ENCODE peak calls at places on chromosomes 2 and 18, in eight cellular contexts. I, J, F, C, W, B, T and M are unnamed samples.

GRCh38 chr2:221202431-221202830 is 369.7 kb downstream of the EPHA4 start:
- DNase-seq in I (no peak), T (no peak), B (no peak), J (no peak), C (no peak), W (no peak), F (no peak), M (no peak)

GRCh38 chr18:31105733-31106132 is 3.5 kb upstream of the DSC2 start:
- DNase-seq in B (no peak), I (no peak), C (no peak), F (no peak), W (no peak), J (no peak), T (no peak), M (no peak)

GRCh38 chr2:226983891-226984290 is 148.0 kb downstream of the RHBDD1 start:
- DNase-seq in T (no peak), I (no peak), F (no peak), B (no peak), J (no peak), C (no peak), W (no peak), M (no peak)

GRCh38 chr18:80136679-80137078 is 27.6 kb downstream of the ADNP2 start:
- DNase-seq in J (peak; percentile 43), C (no peak), I (no peak), F (peak; percentile 72), B (no peak), W (no peak), T (no peak), M (no peak)

GRCh38 chr18:27780061-27780740 is 396.7 kb downstream of the CDH2 start:
- DNase-seq in I (no peak), W (no peak), J (no peak), B (no peak), F (no peak), T (no peak), C (no peak), M (no peak)

GRCh38 chr2:128623776-128624424 is 305.2 kb upstream of the HS6ST1 start:
- DNase-seq in F (no peak), B (peak; percentile 79), I (no peak), W (peak; percentile 45), C (no peak), T (no peak), J (no peak), M (peak; percentile 76)

GRCh38 chr2:136891100-136891499 is 125.8 kb downstream of the THSD7B start:
- DNase-seq in C (no peak), W (no peak), T (no peak), J (no peak), F (no peak), I (no peak), B (no peak), M (no peak)

GRCh38 chr2:21118302-21118920 is 5.4 kb upstream of the TDRD15 start:
- DNase-seq in C (peak; percentile 37), T (peak; percentile 46), I (no peak), W (no peak), F (peak; percentile 45), J (peak; percentile 77), B (peak; percentile 32), M (peak; percentile 66)

GRCh38 chr2:160515120-160515519 is 21.5 kb upstream of the RBMS1 start:
- DNase-seq in I (no peak), B (no peak), F (no peak), T (no peak), C (no peak), J (peak; percentile 66), W (no peak), M (no peak)

GRCh38 chr2:189222440-189222839 is 42.9 kb upstream of the COL5A2 start:
- DNase-seq in I (no peak), F (no peak), J (no peak), B (no peak), C (no peak), T (no peak), W (no peak), M (no peak)

GRCh38 chr18:21141678-21142422 is 30.2 kb upstream of the ROCK1 start:
- DNase-seq in T (no peak), W (no peak), C (no peak), I (no peak), B (no peak), F (no peak), J (no peak), M (no peak)

GRCh38 chr2:11738589-11739436 is 7.6 kb upstream of the LPIN1 start:
- DNase-seq in W (no peak), T (peak; percentile 40), I (no peak), J (peak; percentile 86), B (no peak), F (peak; percentile 50), C (peak; percentile 74), M (peak; percentile 84)

GRCh38 chr2:5921081-5921642 is 229.0 kb downstream of the SOX11 start:
- DNase-seq in F (no peak), T (no peak), J (no peak), C (no peak), I (no peak), W (no peak), B (no peak), M (no peak)

GRCh38 chr2:64325852-64326577 is 127.9 kb upstream of the LGALSL start:
- DNase-seq in F (no peak), W (peak; percentile 59), C (no peak), B (peak; percentile 78), I (no peak), J (no peak), T (no peak), M (no peak)

GRCh38 chr2:12882393-12882792 is 165.7 kb downstream of the TRIB2 start:
- DNase-seq in C (no peak), J (no peak), I (no peak), B (no peak), F (no peak), T (no peak), W (no peak), M (no peak)

GRCh38 chr2:1854747-1855146 is 110.4 kb upstream of the PXDN start:
- DNase-seq in C (peak; percentile 91), B (peak; percentile 53), T (peak; percentile 74), W (no peak), I (no peak), F (peak; percentile 70), J (peak; percentile 90), M (peak; percentile 42)

GRCh38 chr2:236632295-236633218 is 62.9 kb downstream of the ACKR3 start:
- DNase-seq in F (no peak), B (no peak), C (no peak), T (no peak), J (peak; percentile 28), I (no peak), W (no peak), M (no peak)

GRCh38 chr2:178891265-178891958 is 84.2 kb upstream of the TTN start:
- DNase-seq in W (peak; percentile 5), C (peak; percentile 64), I (peak; percentile 51), B (peak; percentile 25), T (peak; percentile 22), F (peak; percentile 60), J (peak; percentile 92), M (peak; percentile 66)

GRCh38 chr2:241859017-241859435 is 332 bp upstream of the PDCD1 start:
- DNase-seq in B (peak; percentile 62), W (no peak), F (peak; percentile 25), T (no peak), I (no peak), J (no peak), C (no peak), M (no peak)

GRCh38 chr2:15796543-15796942 is 143.8 kb upstream of the MYCN start:
- DNase-seq in J (no peak), W (no peak), F (no peak), I (no peak), T (no peak), B (no peak), C (no peak), M (no peak)

GRCh38 chr2:172403402-172403801 is 24.0 kb upstream of the ITGA6 start:
- DNase-seq in I (no peak), W (no peak), F (no peak), B (no peak), J (no peak), C (no peak), T (no peak), M (no peak)

GRCh38 chr2:173602153-173602552 is 247.5 kb downstream of the CDCA7 start:
- DNase-seq in J (no peak), F (no peak), B (no peak), W (no peak), I (no peak), C (no peak), T (no peak), M (no peak)

GRCh38 chr2:224688996-224689395 is 27.2 kb downstream of the CCDC195 start:
- DNase-seq in T (no peak), B (no peak), W (no peak), C (no peak), I (no peak), J (no peak), F (no peak), M (no peak)

GRCh38 chr2:69911985-69912563 is 2.8 kb upstream of the MXD1 start:
- DNase-seq in I (no peak), C (peak; percentile 79), F (no peak), W (no peak), B (no peak), T (peak; percentile 48), J (no peak), M (peak; percentile 82)

GRCh38 chr2:158097481-158097880 is 4.2 kb upstream of the UPP2 start:
- DNase-seq in C (no peak), T (no peak), F (no peak), W (no peak), B (no peak), I (no peak), J (no peak), M (peak; percentile 43)

GRCh38 chr2:48435909-48436308 is 94.0 kb upstream of the STON1 start:
- DNase-seq in T (no peak), I (no peak), W (no peak), F (no peak), C (no peak), B (no peak), J (no peak), M (no peak)

GRCh38 chr2:8544168-8544785 is 137.6 kb upstream of the ID2 start:
- DNase-seq in F (no peak), J (no peak), I (no peak), B (no peak), T (no peak), C (no peak), W (no peak), M (no peak)

GRCh38 chr2:19287324-19287723 is 71.1 kb downstream of the OSR1 start:
- DNase-seq in T (no peak), F (no peak), W (no peak), C (no peak), B (no peak), I (no peak), J (no peak), M (no peak)

GRCh38 chr2:39469807-39470206 is 32.7 kb upstream of the MAP4K3 start:
- DNase-seq in B (peak; percentile 20), J (peak; percentile 67), T (no peak), W (no peak), F (no peak), I (no peak), C (peak; percentile 28), M (peak; percentile 28)

GRCh38 chr18:1252534-1252933 is 347.9 kb downstream of the ADCYAP1 start:
- DNase-seq in W (no peak), B (no peak), F (no peak), C (no peak), I (no peak), J (no peak), T (no peak), M (no peak)

GRCh38 chr2:234679766-234680687 is 183.1 kb upstream of the ARL4C start:
- DNase-seq in J (peak; percentile 41), C (no peak), I (no peak), W (no peak), T (no peak), F (no peak), B (no peak), M (no peak)

GRCh38 chr2:43519711-43520221 is 76.1 kb downstream of the THADA start:
- DNase-seq in B (no peak), I (no peak), T (no peak), W (no peak), J (no peak), C (no peak), F (no peak), M (peak; percentile 28)

GRCh38 chr18:26650310-26651285 is 102.2 kb upstream of the KCTD1 start:
- DNase-seq in J (peak; percentile 72), C (no peak), F (no peak), T (no peak), W (no peak), I (no peak), B (no peak), M (no peak)

GRCh38 chr2:71727562-71727961 is 274.2 kb downstream of the DYSF start:
- DNase-seq in W (no peak), I (no peak), F (no peak), C (no peak), T (no peak), J (peak; percentile 17), B (no peak), M (peak; percentile 13)